ENCODE peak calls at places on chromosome 7, in four cellular contexts. N, Y, O and V are unnamed samples.

GRCh38 chr7:99042957-99043356 is 101.0 kb downstream of the SMURF1 start:
- DNase-seq in N (no peak), Y (no peak), O (no peak), V (no peak)

GRCh38 chr7:148747274-148747673 is 48.6 kb downstream of the CUL1 start:
- DNase-seq in N (no peak), Y (no peak), O (no peak), V (no peak)

GRCh38 chr7:884191-885003 is 8.0 kb downstream of the GET4 start:
- DNase-seq in N (no peak), Y (no peak), O (no peak), V (no peak)

GRCh38 chr7:20310963-20311742 is 19.5 kb upstream of the ITGB8 start:
- DNase-seq in N (no peak), Y (no peak), O (no peak), V (no peak)

GRCh38 chr7:27187158-27187701 is 2.2 kb upstream of the HOXA11 start:
- DNase-seq in N (no peak), Y (no peak), O (no peak), V (no peak)

GRCh38 chr7:34160261-34160752 is 255.0 kb downstream of the BMPER start:
- DNase-seq in N (no peak), Y (peak), O (no peak), V (no peak)

GRCh38 chr7:158256091-158256816 is 331.4 kb downstream of the PTPRN2 start:
- DNase-seq in N (peak), Y (no peak), O (no peak), V (no peak)

GRCh38 chr7:137801003-137801402 is 45.8 kb downstream of the DGKI start:
- DNase-seq in N (no peak), Y (no peak), O (no peak), V (no peak)

GRCh38 chr7:138091073-138091472 is 14.8 kb downstream of the AKR1D1 start:
- DNase-seq in N (no peak), Y (no peak), O (no peak), V (no peak)

GRCh38 chr7:47244692-47245091 is 337.2 kb downstream of the TNS3 start:
- DNase-seq in N (no peak), Y (no peak), O (no peak), V (no peak)

GRCh38 chr7:20508109-20508508 is 107.4 kb upstream of the ABCB5 start:
- DNase-seq in N (no peak), Y (no peak), O (no peak), V (no peak)

GRCh38 chr7:155738652-155739537 is 73.4 kb downstream of the SHH start:
- DNase-seq in N (peak), Y (peak), O (no peak), V (no peak)

GRCh38 chr7:40808409-40808942 is 673.7 kb downstream of the SUGCT start:
- DNase-seq in N (no peak), Y (peak), O (no peak), V (no peak)

GRCh38 chr7:100127866-100128601 is 1.3 kb downstream of the MBLAC1 start:
- DNase-seq in N (peak), Y (no peak), O (no peak), V (no peak)

GRCh38 chr7:159004411-159004810 is 140.3 kb downstream of the VIPR2 start:
- DNase-seq in N (no peak), Y (no peak), O (no peak), V (no peak)